ENCODE peak calls at places on chromosomes 3 and 15, in four cellular contexts. P is GM12878, J is SK-N-SH, G is K562. E is an unnamed sample.

GRCh38 chr3:132268956-132269355 is 48.3 kb upstream of the ACP3 start:
- DNase-seq in P (no peak), J (no peak), G (peak), E (no peak)

GRCh38 chr3:15645740-15646490 is 44.4 kb downstream of the BTD start:
- DNase-seq in P (no peak), G (no peak), J (peak), E (no peak)

GRCh38 chr15:33729648-33730047 is 238.6 kb upstream of the CHRM5 start:
- DNase-seq in G (no peak), J (peak), P (no peak), E (no peak)

GRCh38 chr3:88188436-88188835 is 38.7 kb downstream of the C3orf38 start:
- DNase-seq in P (no peak), G (no peak), J (peak), E (no peak)

GRCh38 chr3:175896655-175897054 is 1037.5 kb downstream of the NAALADL2 start:
- DNase-seq in J (no peak), G (no peak), P (no peak), E (no peak)

GRCh38 chr3:65883614-65884013 is 155.1 kb downstream of the MAGI1 start:
- DNase-seq in P (no peak), J (peak), G (no peak), E (no peak)

GRCh38 chr3:125137432-125138033 is 75.0 kb downstream of the SLC12A8 start:
- DNase-seq in G (no peak), P (no peak), J (no peak), E (no peak)

GRCh38 chr3:144039661-144040060 is 68.0 kb downstream of the DIPK2A start:
- DNase-seq in P (no peak), J (no peak), G (no peak), E (no peak)

GRCh38 chr3:28949580-28949979 is 331.3 kb upstream of the RBMS3 start:
- DNase-seq in J (no peak), P (no peak), G (no peak), E (no peak)

GRCh38 chr3:66598168-66598567 is 97.3 kb upstream of the LRIG1 start:
- DNase-seq in J (no peak), G (no peak), P (no peak), E (no peak)

GRCh38 chr15:71570736-71571135 is 239.6 kb upstream of the NR2E3 start:
- DNase-seq in G (no peak), J (no peak), P (no peak), E (no peak)

GRCh38 chr3:120770891-120771290 is 28.3 kb downstream of the GTF2E1 start:
- DNase-seq in J (no peak), G (no peak), P (no peak), E (no peak)

GRCh38 chr3:139225551-139225950 is 118.3 kb upstream of the MRPS22 start:
- DNase-seq in P (no peak), J (no peak), G (no peak), E (no peak)

GRCh38 chr15:67024322-67024997 is 40.9 kb upstream of the SMAD3 start:
- DNase-seq in G (peak), J (peak), P (peak), E (peak)

GRCh38 chr15:33142708-33143107 is 51.8 kb downstream of the FMN1 start:
- DNase-seq in G (no peak), J (no peak), P (no peak), E (no peak)

GRCh38 chr3:4846529-4846928 is 132.7 kb upstream of the BHLHE40 start:
- DNase-seq in J (no peak), P (no peak), G (no peak), E (no peak)

GRCh38 chr3:197519801-197520211 is 36.0 kb downstream of the BDH1 start:
- DNase-seq in J (peak), G (no peak), P (no peak), E (no peak)

GRCh38 chr3:197355713-197356112 is 57.3 kb upstream of the DLG1 start:
- DNase-seq in P (no peak), J (no peak), G (no peak), E (no peak)

GRCh38 chr15:91852741-91853500 is 587 bp upstream of the SLCO3A1 start:
- DNase-seq in P (no peak), G (peak), J (peak), E (peak)

GRCh38 chr15:95025924-95026728 is 794.8 kb downstream of the MCTP2 start:
- DNase-seq in P (no peak), G (peak), J (peak), E (peak)

GRCh38 chr3:27675287-27675686 is 46.8 kb downstream of the EOMES start:
- DNase-seq in P (no peak), J (no peak), G (no peak), E (no peak)

GRCh38 chr3:191963182-191963581 is 502.2 kb downstream of the PYDC2 start:
- DNase-seq in J (no peak), P (no peak), G (no peak), E (no peak)

GRCh38 chr15:21262851-21263400 is 177.4 kb downstream of the POTEB3 start:
- DNase-seq in P (no peak), G (peak), J (peak), E (no peak)

GRCh38 chr15:90305932-90306331 is 40.5 kb downstream of the NGRN start:
- DNase-seq in P (no peak), G (no peak), J (no peak), E (no peak)

GRCh38 chr3:58117561-58118305 is 93.0 kb downstream of the DNASE1L3 start:
- DNase-seq in G (no peak), J (no peak), P (no peak), E (no peak)

GRCh38 chr3:77042892-77043291 is 3.0 kb downstream of the ROBO2 start:
- DNase-seq in J (peak), P (no peak), G (no peak), E (no peak)

GRCh38 chr3:87228316-87228715 is 1.2 kb downstream of the CHMP2B start:
- DNase-seq in P (no peak), G (no peak), J (no peak), E (no peak)

GRCh38 chr3:160754371-160754854 is 1.6 kb upstream of the PPM1L start:
- DNase-seq in P (no peak), G (peak), J (peak), E (peak)

GRCh38 chr15:62248277-62248974 is 83.3 kb upstream of the C2CD4B start:
- DNase-seq in G (no peak), J (no peak), P (no peak), E (no peak)

GRCh38 chr3:73509066-73509465 is 115.7 kb downstream of the PDZRN3 start:
- DNase-seq in G (no peak), J (no peak), P (no peak), E (no peak)

GRCh38 chr3:71258116-71258515 is 325.4 kb downstream of the FOXP1 start:
- DNase-seq in J (no peak), G (no peak), P (no peak), E (no peak)

GRCh38 chr15:66275352-66275751 is 18.0 kb upstream of the DIS3L start:
- DNase-seq in P (no peak), G (no peak), J (no peak), E (no peak)

GRCh38 chr15:80778964-80779657 is at the start of gene CEMIP:
- DNase-seq in J (peak), G (peak), P (no peak), E (no peak)

GRCh38 chr3:194930439-194931204 is 244.9 kb downstream of the FAM43A start:
- DNase-seq in J (peak), P (no peak), G (no peak), E (peak)

GRCh38 chr15:51224428-51224827 is 114.0 kb downstream of the CYP19A1 start:
- DNase-seq in P (no peak), G (no peak), J (no peak), E (no peak)

GRCh38 chr3:14213066-14213774 is 34.6 kb downstream of the LSM3 start:
- DNase-seq in J (no peak), P (no peak), G (no peak), E (no peak)

GRCh38 chr15:101664303-101664913 is 12.2 kb upstream of the TM2D3 start:
- DNase-seq in P (no peak), G (peak), J (no peak), E (no peak)
- TF ChIP-seq CTCF in P (peak), G (peak), J (peak), E (peak)

GRCh38 chr3:50365842-50366220 is 6.5 kb upstream of the TMEM115 start:
- DNase-seq in P (no peak), G (no peak), J (no peak), E (no peak)
- H3K4me3 ChIP-seq in P (peak), G (peak), J (no peak), E (no peak)

DNA sequence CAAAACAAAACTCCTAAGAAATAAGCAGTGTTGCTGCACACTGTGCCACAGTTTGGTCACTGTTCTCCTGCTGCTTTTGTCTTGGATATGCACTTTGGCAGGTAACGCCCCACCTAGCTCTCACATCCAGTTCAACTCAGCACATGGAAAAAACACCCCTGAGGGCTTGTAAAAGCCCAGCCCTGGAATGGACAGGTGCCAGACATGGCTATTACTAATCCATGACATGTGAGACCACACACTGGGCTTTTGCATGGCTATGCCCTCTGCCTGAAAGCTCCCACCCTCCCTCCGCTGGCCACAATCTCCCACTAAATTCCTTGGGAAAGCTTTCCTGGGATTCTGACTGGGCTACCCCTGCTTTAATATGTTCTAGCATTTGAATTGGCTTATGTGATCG is 24.7 kb upstream of the ZBED2 start:
- DNase-seq in J (no peak), P (no peak), G (no peak), E (no peak)
- TF ChIP-seq GABPA in J (no peak), P (no peak), G (no peak), E (no peak)

GRCh38 chr3:180375831-180376230 is 226.1 kb upstream of the TTC14 start:
- DNase-seq in P (no peak), J (no peak), G (no peak), E (no peak)
- TF ChIP-seq CTCF in P (no peak), J (no peak), G (no peak), E (no peak)

GRCh38 chr15:70450142-70450443 is 313.3 kb downstream of the UACA start:
- DNase-seq in G (no peak), P (no peak), J (no peak), E (no peak)

GRCh38 chr15:70449311-70450141 is 313.8 kb downstream of the UACA start:
- DNase-seq in G (no peak), P (no peak), J (no peak), E (no peak)

GRCh38 chr15:70447511-70447910 is 315.8 kb downstream of the UACA start:
- DNase-seq in G (no peak), P (no peak), J (no peak), E (no peak)

GRCh38 chr15:70447081-70447480 is 316.3 kb downstream of the UACA start:
- DNase-seq in P (no peak), G (no peak), J (no peak), E (no peak)

GRCh38 chr15:70447927-70448698 is 315.2 kb downstream of the UACA start:
- DNase-seq in G (peak), J (peak), P (no peak), E (peak)
- H3K4me3 ChIP-seq in G (no peak), J (no peak), P (no peak), E (no peak)

GRCh38 chr3:127658234-127658633 is 14.5 kb upstream of the ABTB1 start:
- DNase-seq in J (no peak), G (no peak), P (no peak), E (no peak)

GRCh38 chr3:127662051-127662469 is 10.7 kb upstream of the ABTB1 start:
- DNase-seq in G (no peak), P (no peak), J (no peak), E (no peak)

GRCh38 chr3:127665586-127665985 is 7.2 kb upstream of the ABTB1 start:
- DNase-seq in P (no peak), J (no peak), G (no peak), E (no peak)

GRCh38 chr3:127656906-127657305 is 15.8 kb upstream of the ABTB1 start:
- DNase-seq in J (no peak), G (no peak), P (no peak), E (no peak)

GRCh38 chr3:127660621-127661253 is 12.0 kb upstream of the ABTB1 start:
- DNase-seq in G (no peak), P (no peak), J (no peak), E (no peak)
- TF ChIP-seq GABPA in G (no peak), P (no peak), J (no peak), E (no peak)

GRCh38 chr3:42572278-42572677 is 9.5 kb downstream of the SEC22C start:
- DNase-seq in P (no peak), G (peak), J (peak), E (peak)
- TF ChIP-seq CTCF in P (peak), G (peak), J (peak), E (peak)

GRCh38 chr3:187101184-187102072 is 37.9 kb downstream of the RPL39L start:
- DNase-seq in G (peak), P (no peak), J (peak), E (no peak)
- H3K4me3 ChIP-seq in G (no peak), P (no peak), J (peak), E (no peak)

GRCh38 chr3:20396335-20396734 is 210.3 kb upstream of the SGO1 start:
- DNase-seq in J (no peak), G (no peak), P (no peak), E (no peak)
- TF ChIP-seq GABPA in J (no peak), G (no peak), P (no peak), E (no peak)